ENCODE peak calls at places on chromosomes 5 and 9, in six cellular contexts. Z, Y, H, J, K and L are unnamed samples.

GRCh38 chr5:147175516-147176097 is 59.2 kb upstream of the STK32A start:
- DNase-seq in Z (no peak), Y (no peak), H (no peak), J (no peak), K (no peak), L (no peak)

GRCh38 chr5:134846641-134846960 is 833 bp downstream of the C5orf24 start:
- DNase-seq in Z (peak; percentile 6), Y (no peak), H (no peak), J (peak; percentile 51), K (no peak), L (no peak)

GRCh38 chr9:136151214-136151804 is 32.6 kb upstream of the TMEM250 start:
- DNase-seq in Z (no peak), Y (no peak), H (no peak), J (no peak), K (no peak), L (no peak)

GRCh38 chr9:68964102-68964541 is 49.8 kb downstream of the PRKACG start:
- DNase-seq in Z (no peak), Y (no peak), H (no peak), J (no peak), K (no peak), L (no peak)

GRCh38 chr5:151772868-151773561 is 1.3 kb downstream of the G3BP1 start:
- DNase-seq in Z (no peak), Y (no peak), H (no peak), J (no peak), K (no peak), L (no peak)

GRCh38 chr5:174765540-174765939 is 41.2 kb downstream of the MSX2 start:
- DNase-seq in Z (no peak), Y (no peak), H (no peak), J (no peak), K (no peak), L (no peak)

GRCh38 chr9:86925686-86926085 is 21.6 kb downstream of the GAS1 start:
- DNase-seq in Z (no peak), Y (no peak), H (peak; percentile 69), J (no peak), K (no peak), L (peak; percentile 62)

GRCh38 chr5:173556142-173557028 is 60.1 kb downstream of the BOD1 start:
- DNase-seq in Z (no peak), Y (no peak), H (no peak), J (no peak), K (no peak), L (no peak)

GRCh38 chr5:84382363-84383295 is 2.1 kb downstream of the EDIL3 start:
- DNase-seq in Z (peak; percentile 59), Y (no peak), H (no peak), J (no peak), K (no peak), L (no peak)

GRCh38 chr9:99373912-99374311 is 151.8 kb downstream of the SEC61B start:
- DNase-seq in Z (no peak), Y (no peak), H (no peak), J (no peak), K (no peak), L (no peak)

GRCh38 chr5:143119301-143119769 is 284.2 kb downstream of the NR3C1 start:
- DNase-seq in Z (no peak), Y (no peak), H (no peak), J (peak; percentile 56), K (no peak), L (no peak)

GRCh38 chr5:57715296-57715695 is 232.7 kb upstream of the ACTBL2 start:
- DNase-seq in Z (no peak), Y (no peak), H (no peak), J (no peak), K (no peak), L (no peak)

GRCh38 chr9:135989722-135990467 is 28.7 kb upstream of the UBAC1 start:
- DNase-seq in Z (no peak), Y (no peak), H (no peak), J (no peak), K (peak; percentile 70), L (no peak)

GRCh38 chr5:34535433-34535832 is 120.7 kb upstream of the RAI14 start:
- DNase-seq in Z (no peak), Y (no peak), H (no peak), J (no peak), K (no peak), L (no peak)

GRCh38 chr5:84088996-84089395 is 295.7 kb downstream of the EDIL3 start:
- DNase-seq in Z (peak; percentile 32), Y (no peak), H (no peak), J (peak; percentile 35), K (no peak), L (no peak)

GRCh38 chr9:114363424-114363823 is 24.4 kb downstream of the AKNA start:
- DNase-seq in Z (no peak), Y (no peak), H (no peak), J (no peak), K (no peak), L (no peak)

GRCh38 chr9:136978073-136978864 is 965 bp downstream of the PTGDS start:
- DNase-seq in Z (peak; percentile 38), Y (no peak), H (no peak), J (peak; percentile 51), K (peak; percentile 69), L (no peak)

GRCh38 chr9:88087906-88088305 is 50.4 kb downstream of the SPATA31C2 start:
- DNase-seq in Z (no peak), Y (no peak), H (no peak), J (no peak), K (no peak), L (no peak)

GRCh38 chr9:135647897-135648296 is 8.6 kb upstream of the GLT6D1 start:
- DNase-seq in Z (no peak), Y (no peak), H (no peak), J (no peak), K (no peak), L (no peak)

GRCh38 chr5:180007582-180007981 is 64.0 kb downstream of the RNF130 start:
- DNase-seq in Z (no peak), Y (no peak), H (no peak), J (no peak), K (no peak), L (no peak)

GRCh38 chr9:132842124-132843005 is 35.7 kb downstream of the AK8 start:
- DNase-seq in Z (no peak), Y (no peak), H (no peak), J (no peak), K (no peak), L (no peak)

GRCh38 chr5:139611703-139612584 is 36.2 kb upstream of the CXXC5 start:
- DNase-seq in Z (no peak), Y (no peak), H (no peak), J (peak; percentile 50), K (no peak), L (no peak)

GRCh38 chr5:350355-350754 is 28.8 kb downstream of the AHRR start:
- DNase-seq in Z (no peak), Y (no peak), H (no peak), J (no peak), K (no peak), L (no peak)

GRCh38 chr5:176134529-176135223 is 103.5 kb upstream of the SIMC1 start:
- DNase-seq in Z (no peak), Y (no peak), H (no peak), J (no peak), K (no peak), L (no peak)

GRCh38 chr5:145946112-145946861 is 9.9 kb downstream of the SH3RF2 start:
- DNase-seq in Z (peak; percentile 56), Y (peak; percentile 98), H (no peak), J (peak; percentile 48), K (no peak), L (peak; percentile 50)

GRCh38 chr5:171978016-171978415 is 28.4 kb downstream of the FBXW11 start:
- DNase-seq in Z (no peak), Y (no peak), H (no peak), J (peak; percentile 61), K (no peak), L (no peak)
- TF ChIP-seq CTCF in Z (no peak), Y (no peak), H (no peak), J (no peak), K (no peak), L (no peak)

GRCh38 chr9:13264788-13265187 is 14.7 kb downstream of the MPDZ start:
- DNase-seq in Z (no peak), Y (no peak), H (no peak), J (no peak), K (no peak), L (no peak)
- H3K4me3 ChIP-seq in Z (no peak overlapping the region), Y (no peak overlapping the region), H (no peak overlapping the region), J (no peak overlapping the region), K (no peak overlapping the region), L (no peak overlapping the region)

GRCh38 chr5:80655231-80655784 is 525 bp upstream of the DHFR start:
- DNase-seq in Z (no peak), Y (no peak), H (no peak), J (peak; percentile 35), K (no peak), L (no peak)

GRCh38 chr5:80653497-80653896 is 955 bp upstream of the MSH3 start:
- DNase-seq in Z (no peak), Y (no peak), H (no peak), J (no peak), K (no peak), L (no peak)

GRCh38 chr5:80654054-80654390 is 430 bp upstream of the MSH3 start:
- DNase-seq in Z (no peak), Y (no peak), H (no peak), J (peak; percentile 64), K (no peak), L (no peak)

GRCh38 chr5:80656425-80656824 is 1.6 kb upstream of the DHFR start:
- DNase-seq in Z (peak; percentile 5), Y (no peak), H (no peak), J (no peak), K (no peak), L (no peak)

DNA sequence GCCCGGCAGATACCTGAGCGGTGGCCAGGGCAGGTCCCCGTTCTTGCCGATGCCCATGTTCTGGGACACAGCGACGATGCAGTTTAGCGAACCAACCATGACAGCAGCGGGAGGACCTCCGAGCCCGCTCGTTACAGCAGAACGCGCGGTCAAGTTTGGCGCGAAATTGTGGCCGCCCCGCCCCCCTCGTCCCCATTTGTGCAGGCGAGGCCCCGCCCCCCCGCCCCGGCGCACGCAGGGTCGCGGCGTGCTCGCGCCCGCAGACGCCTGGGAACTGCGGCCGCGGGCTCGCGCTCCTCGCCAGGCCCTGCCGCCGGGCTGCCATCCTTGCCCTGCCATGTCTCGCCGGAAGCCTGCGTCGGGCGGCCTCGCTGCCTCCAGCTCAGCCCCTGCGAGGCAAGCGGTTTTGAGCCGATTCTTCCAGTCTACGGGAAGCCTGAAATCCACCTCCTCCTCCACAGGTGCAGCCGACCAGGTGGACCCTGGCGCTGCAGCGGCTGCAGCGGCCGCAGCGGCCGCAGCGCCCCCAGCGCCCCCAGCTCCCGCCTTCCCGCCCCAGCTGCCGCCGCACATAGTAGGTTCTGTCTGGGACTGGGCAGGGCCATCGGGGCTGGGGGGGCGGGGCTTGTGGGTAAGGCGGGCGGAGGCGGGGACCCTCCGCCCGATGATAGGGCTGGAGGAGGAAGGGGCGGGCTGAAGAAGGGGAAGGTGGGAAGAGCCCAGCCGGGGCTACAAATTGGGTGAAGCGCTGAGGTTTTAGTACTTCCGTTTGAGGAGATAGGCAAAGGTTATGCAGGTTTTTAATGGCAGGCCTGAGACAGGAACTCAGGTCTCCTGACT is at the start of the genes DHFR and MSH3:
- DNase-seq in Z (peak; percentile 69), Y (peak; percentile 67), H (peak; percentile 61), J (peak; percentile 98), K (peak; percentile 89), L (peak; percentile 77)
- TF ChIP-seq CTCF in Z (no peak), Y (peak; percentile 53), H (no peak), J (peak; percentile 24), K (no peak), L (no peak)

GRCh38 chr5:51060953-51061352 is 322.3 kb upstream of the ISL1 start:
- DNase-seq in Z (no peak), Y (no peak), H (no peak), J (no peak), K (no peak), L (no peak)
- H3K4me3 ChIP-seq in Z (no peak overlapping the region), Y (no peak overlapping the region), H (no peak overlapping the region), J (no peak overlapping the region), K (no peak overlapping the region), L (no peak overlapping the region)

GRCh38 chr5:177554474-177555111 is at the start of gene FAM193B:
- DNase-seq in Z (peak; percentile 89), Y (peak; percentile 78), H (peak; percentile 70), J (peak; percentile 94), K (peak; percentile 95), L (no peak)
- TF ChIP-seq CTCF in Z (peak; percentile 48), Y (peak; percentile 17), H (no peak), J (no peak), K (no peak), L (peak; percentile 30)